ENCODE peak calls at places on chromosomes 7 and 10, in seven cellular contexts. T, M, J, F, B, L and K are unnamed samples.
A peak's percentile ranks its signal among the peaks of the same experiment; 100 is the strongest.

GRCh38 chr7:63900394-63901203 is 98.0 kb upstream of the ZNF722 start:
- DNase-seq in B (peak; percentile 87), M (peak; percentile 83), T (peak; percentile 84), F (peak; percentile 79), L (peak; percentile 94), J (peak; percentile 67), K (peak; percentile 77)

GRCh38 chr7:106126170-106126938 is 14.2 kb upstream of the SYPL1 start:
- DNase-seq in F (no peak), J (no peak), T (peak; percentile 61), M (peak; percentile 27), L (peak; percentile 61), B (peak; percentile 32), K (peak; percentile 15)

GRCh38 chr7:133645870-133646492 is 393.1 kb downstream of the EXOC4 start:
- DNase-seq in F (no peak), B (no peak), L (no peak), M (no peak), J (no peak), T (no peak), K (no peak)

GRCh38 chr10:7069706-7070105 is 341.1 kb downstream of the SFMBT2 start:
- DNase-seq in M (no peak), L (no peak), T (no peak), F (no peak), J (no peak), B (no peak), K (no peak)

GRCh38 chr10:11245095-11245479 is 227.4 kb downstream of the CELF2 start:
- DNase-seq in M (no peak), L (no peak), F (no peak), B (no peak), J (no peak), T (no peak), K (no peak)

GRCh38 chr7:140591178-140591902 is 49.3 kb downstream of the DENND2A start:
- DNase-seq in T (no peak), F (no peak), B (no peak), L (no peak), M (no peak), J (no peak), K (no peak)

GRCh38 chr7:45224832-45225231 is 67.2 kb downstream of the RAMP3 start:
- DNase-seq in J (no peak), M (no peak), T (no peak), F (no peak), L (no peak), B (no peak), K (no peak)

GRCh38 chr10:8279598-8279997 is 225.1 kb downstream of the GATA3 start:
- DNase-seq in L (no peak), F (no peak), T (no peak), B (no peak), J (no peak), M (no peak), K (no peak)

GRCh38 chr7:15922002-15922401 is 235.5 kb upstream of the MEOX2 start:
- DNase-seq in F (no peak), J (no peak), T (no peak), L (no peak), B (no peak), M (no peak), K (no peak)

GRCh38 chr7:108529341-108529740 is 3.4 kb upstream of the PNPLA8 start:
- DNase-seq in T (no peak), M (no peak), F (no peak), J (no peak), L (no peak), B (no peak), K (no peak)